ENCODE peak calls at places on chromosomes 1 and 21, in four cellular contexts. One of them, this sample, is unnamed.
A peak's percentile ranks its signal among the peaks of the same experiment; 100 is the strongest.

GRCh38 chr1:204074274-204075115 is 1.6 kb downstream of the SOX13 start:
- DNase-seq in K562: no peak
- DNase-seq in HCT116: no peak
- DNase-seq in HepG2: peak; percentile 87
- DNase-seq in this sample: no peak

GRCh38 chr1:56355422-56355821 is 223.9 kb downstream of the PLPP3 start:
- DNase-seq in HCT116: no peak
- DNase-seq in HepG2: no peak
- DNase-seq in K562: no peak
- DNase-seq in this sample: no peak

GRCh38 chr1:20371411-20371810 is 80.7 kb downstream of the VWA5B1 start:
- DNase-seq in K562: no peak
- DNase-seq in HCT116: no peak
- DNase-seq in HepG2: no peak
- DNase-seq in this sample: no peak

GRCh38 chr1:175885247-175885646 is 141.9 kb upstream of the TNR start:
- DNase-seq in HepG2: no peak
- DNase-seq in HCT116: no peak
- DNase-seq in K562: no peak
- DNase-seq in this sample: no peak

GRCh38 chr1:163875927-163876320 is 554.2 kb downstream of the NUF2 start:
- DNase-seq in K562: no peak
- DNase-seq in HepG2: no peak
- DNase-seq in HCT116: no peak
- DNase-seq in this sample: no peak

GRCh38 chr1:29122662-29122986 is 1.1 kb downstream of the TMEM200B start:
- DNase-seq in HepG2: no peak
- DNase-seq in K562: no peak
- DNase-seq in HCT116: no peak
- DNase-seq in this sample: no peak

GRCh38 chr1:31421404-31422040 is 8.5 kb downstream of the SERINC2 start:
- DNase-seq in K562: no peak
- DNase-seq in HCT116: no peak
- DNase-seq in HepG2: no peak
- DNase-seq in this sample: no peak

GRCh38 chr1:180887841-180888240 is 24.9 kb upstream of the KIAA1614 start:
- DNase-seq in HepG2: no peak
- DNase-seq in HCT116: no peak
- DNase-seq in K562: no peak
- DNase-seq in this sample: no peak

GRCh38 chr1:92705456-92705855 is 79.5 kb downstream of the EVI5 start:
- DNase-seq in HepG2: no peak
- DNase-seq in HCT116: no peak
- DNase-seq in K562: no peak
- DNase-seq in this sample: no peak

GRCh38 chr1:160179336-160179735 is 11.0 kb upstream of the CASQ1 start:
- DNase-seq in HCT116: no peak
- DNase-seq in K562: no peak
- DNase-seq in HepG2: no peak
- DNase-seq in this sample: no peak

GRCh38 chr1:81330521-81330920 is 470.2 kb upstream of the ADGRL2 start:
- DNase-seq in HepG2: no peak
- DNase-seq in HCT116: no peak
- DNase-seq in K562: no peak
- DNase-seq in this sample: no peak

GRCh38 chr1:101237229-101237837 is 514 bp downstream of the S1PR1 start:
- DNase-seq in K562: no peak
- DNase-seq in HepG2: no peak
- DNase-seq in HCT116: no peak
- DNase-seq in this sample: no peak

GRCh38 chr1:101235241-101235695 is 1.6 kb upstream of the S1PR1 start:
- DNase-seq in HepG2: no peak
- DNase-seq in HCT116: no peak
- DNase-seq in K562: no peak
- DNase-seq in this sample: no peak

GRCh38 chr1:101236546-101237228 is at the start of gene S1PR1:
- DNase-seq in HepG2: no peak
- DNase-seq in K562: no peak
- DNase-seq in HCT116: no peak
- DNase-seq in this sample: no peak

GRCh38 chr1:101238041-101238515 is 1.3 kb downstream of the S1PR1 start:
- DNase-seq in HepG2: no peak
- DNase-seq in K562: no peak
- DNase-seq in HCT116: no peak
- DNase-seq in this sample: no peak

DNA sequence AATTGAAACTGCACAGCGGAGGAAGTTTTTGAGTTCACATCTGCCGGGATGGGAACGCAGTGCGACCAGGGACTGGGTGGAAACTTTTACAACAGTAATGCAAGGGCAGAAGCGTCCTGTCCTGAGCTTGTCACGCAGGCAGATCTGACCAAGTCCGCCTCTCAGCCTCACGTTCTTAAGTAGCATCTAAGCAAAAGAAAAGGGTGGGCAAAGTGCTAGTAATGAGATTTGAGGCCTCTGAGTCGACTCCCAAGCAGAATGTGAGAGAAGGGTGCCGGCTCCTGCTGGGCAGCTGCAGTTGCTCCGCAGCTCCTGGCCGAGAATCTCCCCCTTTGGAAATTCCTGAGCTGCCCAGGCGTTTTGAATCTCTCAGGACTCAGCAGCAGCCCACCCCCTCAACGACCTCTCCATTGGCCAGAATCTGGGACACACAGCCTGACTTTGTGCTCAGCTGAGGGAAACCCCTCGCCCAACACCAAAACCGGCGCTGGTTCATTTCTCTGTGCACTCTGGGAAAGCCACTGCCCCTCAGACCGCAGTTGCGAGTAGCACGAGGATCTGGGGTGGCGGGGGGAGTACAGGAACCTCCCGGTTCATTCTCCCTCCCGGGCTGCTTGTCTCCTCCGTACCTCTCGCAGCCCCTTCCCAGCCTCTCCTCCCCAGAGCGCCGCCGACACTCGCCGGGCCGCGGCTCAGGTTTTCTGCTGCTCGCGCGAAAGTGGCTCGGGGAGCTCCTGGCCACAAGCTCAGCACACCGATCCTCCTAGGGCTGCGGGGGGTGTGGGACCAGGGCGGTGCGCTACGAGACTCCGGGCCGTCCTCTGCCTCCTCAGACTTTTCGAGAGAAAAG is 898 bp upstream of the S1PR1 start:
- DNase-seq in K562: no peak
- DNase-seq in HepG2: no peak
- DNase-seq in HCT116: no peak
- DNase-seq in this sample: no peak
- TF ChIP-seq TCF7L2 in K562: no peak
- TF ChIP-seq TCF7L2 in HepG2: no peak
- TF ChIP-seq TCF7L2 in HCT116: no peak
- TF ChIP-seq TCF7L2 in this sample: no peak

DNA sequence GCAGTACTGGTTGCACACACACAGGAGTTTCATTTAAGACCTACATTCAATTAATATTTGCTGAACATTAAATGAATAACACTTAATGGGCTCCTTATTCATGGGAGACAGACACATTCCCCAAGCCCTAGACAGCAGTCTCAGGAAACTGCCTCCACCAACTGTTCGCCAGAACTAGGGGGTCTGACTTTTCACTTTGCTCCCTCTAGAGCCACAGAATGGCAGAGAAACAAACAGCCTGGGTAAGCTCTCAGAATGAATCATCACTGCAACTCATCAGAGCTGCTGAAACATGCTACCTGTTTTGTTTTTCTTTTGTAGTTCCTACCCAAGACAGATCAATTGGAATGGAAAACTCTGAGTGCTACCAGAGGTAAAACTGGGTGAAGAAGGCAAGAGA is 31.7 kb downstream of the ELK4 start:
- DNase-seq in HepG2: no peak
- DNase-seq in K562: no peak
- DNase-seq in HCT116: no peak
- DNase-seq in this sample: no peak
- TF ChIP-seq CTCF in HepG2: no peak
- TF ChIP-seq CTCF in K562: no peak
- TF ChIP-seq CTCF in HCT116: no peak
- TF ChIP-seq CTCF in this sample: no peak

DNA sequence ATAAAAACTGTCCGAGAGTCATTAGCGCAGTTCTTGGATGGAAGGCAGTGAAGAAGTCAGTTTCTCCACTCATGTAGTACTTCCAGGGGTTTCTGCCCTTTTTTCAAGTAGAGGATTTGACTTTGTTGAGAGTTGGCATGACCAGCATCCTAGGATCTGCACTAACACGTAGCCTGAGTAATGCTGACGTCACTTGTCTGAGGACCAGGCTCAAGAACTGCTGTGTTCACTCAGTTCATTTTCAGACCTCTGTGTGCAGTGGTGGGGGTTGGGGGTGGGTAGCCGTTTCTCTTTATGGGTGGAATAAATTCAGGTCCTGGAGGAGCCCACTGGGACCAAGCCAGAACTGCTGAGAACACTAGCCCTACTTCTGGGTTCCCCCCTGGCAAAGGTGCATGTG is 53.3 kb downstream of the MRPS6 start:
- DNase-seq in HCT116: no peak
- DNase-seq in HepG2: no peak
- DNase-seq in K562: no peak
- DNase-seq in this sample: no peak
- TF ChIP-seq TCF7L2 in HCT116: no peak
- TF ChIP-seq TCF7L2 in HepG2: no peak
- TF ChIP-seq TCF7L2 in K562: no peak
- TF ChIP-seq TCF7L2 in this sample: no peak

DNA sequence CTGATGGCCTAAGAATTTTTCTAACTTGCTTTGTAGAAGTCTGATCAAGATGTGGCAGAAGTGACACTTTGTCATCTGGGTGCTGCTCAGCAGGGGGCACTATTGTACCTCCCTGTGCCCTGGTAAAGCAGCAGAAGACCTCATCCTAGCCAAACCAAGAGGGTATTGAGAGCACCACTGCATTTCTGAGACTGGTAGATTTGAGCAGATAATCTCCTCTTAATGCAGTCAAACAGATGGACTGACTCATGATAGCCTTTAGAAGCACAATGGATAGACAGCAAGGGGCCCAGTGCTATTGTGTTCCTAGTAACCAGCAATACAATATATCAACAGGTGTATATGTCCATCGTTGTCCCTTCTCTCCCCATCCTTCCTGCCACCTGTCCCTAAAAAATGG is 5.7 kb downstream of the TPM3 start:
- DNase-seq in HepG2: peak; percentile 43
- DNase-seq in K562: peak; percentile 73
- DNase-seq in HCT116: peak; percentile 39
- DNase-seq in this sample: no peak
- TF ChIP-seq CTCF in HepG2: peak; percentile 86
- TF ChIP-seq CTCF in K562: peak; percentile 80
- TF ChIP-seq CTCF in HCT116: peak; percentile 62
- TF ChIP-seq CTCF in this sample: peak; percentile 81

This sample was measured in Panc1.